ENCODE peak calls at places on chromosome 6, in six cellular contexts. V is NCI-H774; M is activated CD4-positive, alpha-beta T cell treated with anti-CD3 and anti-CD28 coated beads, Interleukin-2, amount 50 U/mL, for 1 hour; H is GM12891; B is choroid plexus epithelial cell; Y is stimulated activated CD8-positive, alpha-beta memory T cell treated with anti-CD3 and anti-CD28 coated beads, Interleukin-4, amount 100 ng/mL, for 1 hour. I is an unnamed sample.

GRCh38 chr6:143961868-143962643 is 46.0 kb downstream of the PLAGL1 start:
- DNase-seq in H (no peak), M (no peak), B (no peak), Y (no peak), V (no peak), I (no peak)

GRCh38 chr6:121516331-121516730 is 80.9 kb downstream of the GJA1 start:
- DNase-seq in Y (no peak), B (no peak), H (no peak), M (no peak), V (no peak), I (no peak)

GRCh38 chr6:146884728-146885127 is 286.0 kb downstream of the ADGB start:
- DNase-seq in B (no peak), H (no peak), M (no peak), Y (no peak), V (no peak), I (peak)

GRCh38 chr6:66851930-66852329 is 1144.9 kb upstream of the EYS start:
- DNase-seq in B (peak), M (no peak), V (no peak), H (no peak), Y (no peak), I (no peak)

GRCh38 chr6:79373246-79373645 is 138.8 kb upstream of the HMGN3 start:
- DNase-seq in V (no peak), B (no peak), Y (no peak), H (no peak), M (no peak), I (no peak)

GRCh38 chr6:89430563-89430962 is 2.4 kb upstream of the ANKRD6 start:
- DNase-seq in V (peak), B (no peak), M (no peak), H (no peak), Y (no peak), I (no peak)

GRCh38 chr6:2857580-2858337 is 16.1 kb upstream of the SERPINB1 start:
- DNase-seq in Y (no peak), H (no peak), B (peak), V (no peak), M (peak), I (no peak)

GRCh38 chr6:161169690-161170089 is 104.2 kb downstream of the AGPAT4 start:
- DNase-seq in H (no peak), M (no peak), Y (no peak), B (peak), V (peak), I (no peak)

GRCh38 chr6:167750956-167751358 is 75.8 kb upstream of the AFDN start:
- DNase-seq in M (no peak), H (no peak), B (no peak), Y (no peak), V (peak), I (no peak)

GRCh38 chr6:146543940-146544661 is 468 bp downstream of the RAB32 start:
- DNase-seq in Y (no peak), V (no peak), B (peak), H (no peak), M (no peak), I (no peak)

GRCh38 chr6:97705568-97705967 is 422.6 kb upstream of the MMS22L start:
- DNase-seq in Y (no peak), M (no peak), V (no peak), H (no peak), B (peak), I (no peak)

GRCh38 chr6:4388675-4389074 is 253.3 kb upstream of the ECI2 start:
- DNase-seq in Y (no peak), H (no peak), V (no peak), M (no peak), B (no peak), I (no peak)

GRCh38 chr6:24666097-24666615 is 543 bp downstream of the TDP2 start:
- DNase-seq in B (peak), M (peak), Y (no peak), H (no peak), V (peak), I (no peak)

GRCh38 chr6:11315743-11316437 is 83.4 kb upstream of the NEDD9 start:
- DNase-seq in V (no peak), Y (no peak), M (no peak), H (no peak), B (peak), I (no peak)

GRCh38 chr6:31900917-31901414 is 920 bp downstream of the ZBTB12 start:
- DNase-seq in Y (no peak), V (no peak), B (no peak), H (no peak), M (no peak), I (no peak)

GRCh38 chr6:42316390-42316970 is 98.8 kb upstream of the MRPS10 start:
- DNase-seq in B (peak), M (no peak), H (no peak), Y (no peak), V (no peak), I (no peak)

GRCh38 chr6:123022980-123023379 is 26.9 kb downstream of the CLVS2 start:
- DNase-seq in V (no peak), Y (no peak), H (no peak), B (peak), M (no peak), I (no peak)

GRCh38 chr6:142786476-142786875 is 158.5 kb downstream of the HIVEP2 start:
- DNase-seq in H (no peak), Y (no peak), V (no peak), B (no peak), M (no peak), I (no peak)

GRCh38 chr6:25652007-25652515 is at the start of gene SCGN:
- DNase-seq in Y (no peak), B (peak), H (peak), M (peak), V (peak), I (peak)

GRCh38 chr6:149777624-149778023 is 28.1 kb downstream of the PCMT1 start:
- DNase-seq in H (no peak), V (no peak), B (no peak), M (no peak), Y (no peak), I (no peak)

GRCh38 chr6:119283214-119283613 is 66.3 kb downstream of the MAN1A1 start:
- DNase-seq in Y (no peak), M (no peak), V (no peak), H (no peak), B (peak), I (no peak)

GRCh38 chr6:125994659-125995488 is 8.5 kb downstream of the TRMT11 start:
- DNase-seq in M (no peak), Y (no peak), B (no peak), V (no peak), H (no peak), I (no peak)

GRCh38 chr6:22631101-22631500 is 61.7 kb downstream of the HDGFL1 start:
- DNase-seq in V (no peak), H (no peak), Y (no peak), M (no peak), B (no peak), I (no peak)

GRCh38 chr6:14903176-14904088 is 342.4 kb upstream of the JARID2 start:
- DNase-seq in Y (no peak), B (no peak), H (no peak), M (no peak), V (no peak), I (no peak)

GRCh38 chr6:113856571-113857564 is at the start of gene MARCKS:
- DNase-seq in Y (no peak), V (peak), H (no peak), M (no peak), B (peak), I (peak)

GRCh38 chr6:101392561-101393230 is 812 bp upstream of the GRIK2 start:
- DNase-seq in Y (no peak), B (no peak), H (no peak), V (peak), M (no peak), I (no peak)

GRCh38 chr6:78999737-79000136 is 78.3 kb downstream of the PHIP start:
- DNase-seq in M (no peak), V (no peak), B (peak), H (no peak), Y (no peak), I (no peak)

GRCh38 chr6:155380666-155381332 is 66.5 kb upstream of the TFB1M start:
- DNase-seq in V (no peak), B (no peak), H (no peak), M (no peak), Y (no peak), I (no peak)

GRCh38 chr6:139853302-139853992 is 479.0 kb upstream of the CITED2 start:
- DNase-seq in M (no peak), B (no peak), Y (no peak), H (no peak), V (no peak), I (no peak)

GRCh38 chr6:156884306-156884705 is 107.1 kb downstream of the ARID1B start:
- DNase-seq in H (no peak), Y (no peak), M (no peak), V (no peak), B (no peak), I (no peak)

GRCh38 chr6:32937230-32937633 is 3.6 kb downstream of the HLA-DMB start:
- DNase-seq in V (no peak), B (no peak), H (no peak), Y (no peak), M (no peak), I (no peak)

GRCh38 chr6:26044140-26045045 is 42.8 kb upstream of the HFE start:
- DNase-seq in V (peak), H (no peak), M (peak), Y (no peak), B (peak), I (no peak)

GRCh38 chr6:108452725-108453195 is 108.0 kb upstream of the FOXO3 start:
- DNase-seq in H (no peak), V (no peak), M (no peak), B (peak), Y (no peak), I (no peak)

GRCh38 chr6:111626446-111626845 is 20.8 kb upstream of the TRAF3IP2 start:
- DNase-seq in M (no peak), Y (no peak), B (no peak), H (no peak), V (no peak), I (no peak)

I was measured in GM19239.